ENCODE peak calls at places on chromosome 6, in ten cellular contexts. K is CD8-positive, alpha-beta T cell; R is osteocyte; E is astrocyte of the spinal cord; T is nephron progenitor cell; O is right atrium auricular region; Z is B cell; A is GM12865; W is fibroblast of villous mesenchyme; U is RWPE2. M is an unnamed sample.

GRCh38 chr6:157773248-157773773 is 49.7 kb upstream of the SNX9 start:
- DNase-seq in E (no peak), K (no peak), U (no peak), O (no peak), R (no peak), Z (no peak), T (no peak), A (no peak), W (no peak), M (no peak)

GRCh38 chr6:170289108-170289931 is 1.6 kb downstream of the DLL1 start:
- DNase-seq in U (no peak), W (no peak), A (no peak), K (no peak), O (no peak), T (peak), E (no peak), R (peak), Z (peak), M (no peak)

GRCh38 chr6:21874372-21874771 is 280.8 kb downstream of the SOX4 start:
- DNase-seq in A (no peak), E (no peak), K (no peak), R (no peak), U (no peak), T (no peak), O (no peak), Z (no peak), W (no peak), M (no peak)

GRCh38 chr6:104625536-104625935 is 234.2 kb downstream of the HACE1 start:
- DNase-seq in T (no peak), U (peak), E (peak), W (peak), A (no peak), O (no peak), K (no peak), R (peak), Z (no peak), M (no peak)

GRCh38 chr6:20608371-20608770 is 74.1 kb downstream of the CDKAL1 start:
- DNase-seq in E (no peak), A (no peak), U (no peak), Z (no peak), W (no peak), K (no peak), R (no peak), O (no peak), T (no peak), M (no peak)

GRCh38 chr6:53151676-53152075 is 3.0 kb upstream of the GCM1 start:
- DNase-seq in O (no peak), U (no peak), E (no peak), Z (no peak), W (peak), A (peak), K (no peak), T (no peak), R (no peak), M (no peak)

GRCh38 chr6:147201885-147202515 is 2.2 kb upstream of the STXBP5 start:
- DNase-seq in O (no peak), A (peak), W (peak), Z (no peak), U (no peak), R (no peak), E (peak), T (no peak), K (no peak), M (no peak)

GRCh38 chr6:31094389-31094881 is 17.9 kb downstream of the C6orf15 start:
- DNase-seq in K (peak), Z (peak), O (no peak), T (no peak), U (no peak), A (no peak), R (no peak), E (no peak), W (no peak), M (no peak)

GRCh38 chr6:36120979-36121706 is 9.2 kb upstream of the MAPK13 start:
- DNase-seq in O (peak), W (peak), Z (peak), A (peak), E (no peak), K (peak), T (no peak), U (no peak), R (no peak), M (no peak)
- TF ChIP-seq CTCF in O (no peak), W (no peak), Z (no peak), A (no peak), E (no peak), K (no peak), T (no peak), U (peak), R (no peak), M (no peak)

GRCh38 chr6:131368077-131368911 is 204.7 kb upstream of the ARG1 start:
- DNase-seq in T (no peak), U (no peak), A (peak), R (no peak), K (no peak), E (peak), Z (peak), W (no peak), O (no peak), M (no peak)
- TF ChIP-seq CTCF in T (no peak), U (no peak), A (no peak), R (no peak), K (no peak), E (no peak), Z (no peak), W (no peak), O (no peak), M (no peak)

GRCh38 chr6:77123527-77123926 is 339.8 kb downstream of the HTR1B start:
- DNase-seq in Z (no peak), U (no peak), W (no peak), A (no peak), O (no peak), T (no peak), E (no peak), R (no peak), K (no peak), M (no peak)

DNA sequence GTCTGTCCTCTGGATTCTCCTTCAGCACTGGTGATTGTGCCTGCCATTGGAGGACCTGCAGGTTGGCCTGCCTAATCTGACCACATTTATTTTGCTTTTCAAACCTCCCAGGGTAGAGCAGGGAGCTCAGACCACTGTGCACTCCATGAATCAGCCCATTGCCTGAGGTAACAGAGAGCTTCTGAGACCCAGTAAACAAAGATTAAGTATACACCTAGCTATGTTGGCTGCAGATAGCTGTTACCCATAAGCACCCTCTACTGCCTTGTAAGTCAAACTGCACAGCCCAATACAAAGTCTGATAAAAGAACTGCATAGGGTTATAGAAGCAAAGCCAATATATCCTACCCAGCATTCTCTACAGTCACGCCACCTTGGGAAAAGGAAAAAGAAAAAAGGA is 338.7 kb downstream of the HTR1B start:
- DNase-seq in R (no peak), W (peak), U (no peak), E (peak), O (no peak), T (no peak), Z (no peak), A (peak), K (no peak), M (no peak)
- TF ChIP-seq CTCF in R (no peak), W (peak), U (no peak), E (peak), O (no peak), T (no peak), Z (no peak), A (no peak), K (no peak), M (no peak)

GRCh38 chr6:73802366-73802765 is 106.4 kb downstream of the CD109 start:
- DNase-seq in O (no peak), Z (no peak), E (no peak), R (no peak), T (no peak), A (no peak), W (peak), K (no peak), U (no peak), M (no peak)
- TF ChIP-seq CTCF in O (no peak), Z (no peak), E (no peak), R (no peak), T (no peak), A (no peak), W (no peak), K (no peak), U (no peak), M (no peak)

GRCh38 chr6:77624468-77624867 is 28.4 kb upstream of the MEI4 start:
- DNase-seq in E (no peak), A (no peak), Z (no peak), W (no peak), T (no peak), O (no peak), R (no peak), U (no peak), K (no peak), M (no peak)

GRCh38 chr6:77619114-77619513 is 33.7 kb upstream of the MEI4 start:
- DNase-seq in K (no peak), A (no peak), U (no peak), E (no peak), R (no peak), O (no peak), W (no peak), Z (no peak), T (no peak), M (no peak)

GRCh38 chr6:77620290-77620882 is 32.5 kb upstream of the MEI4 start:
- DNase-seq in Z (no peak), O (no peak), A (peak), K (no peak), E (peak), T (peak), W (peak), R (no peak), U (no peak), M (no peak)
- TF ChIP-seq CTCF in Z (no peak), O (no peak), A (peak), K (no peak), E (peak), T (peak), W (peak), R (peak), U (peak), M (peak)

DNA sequence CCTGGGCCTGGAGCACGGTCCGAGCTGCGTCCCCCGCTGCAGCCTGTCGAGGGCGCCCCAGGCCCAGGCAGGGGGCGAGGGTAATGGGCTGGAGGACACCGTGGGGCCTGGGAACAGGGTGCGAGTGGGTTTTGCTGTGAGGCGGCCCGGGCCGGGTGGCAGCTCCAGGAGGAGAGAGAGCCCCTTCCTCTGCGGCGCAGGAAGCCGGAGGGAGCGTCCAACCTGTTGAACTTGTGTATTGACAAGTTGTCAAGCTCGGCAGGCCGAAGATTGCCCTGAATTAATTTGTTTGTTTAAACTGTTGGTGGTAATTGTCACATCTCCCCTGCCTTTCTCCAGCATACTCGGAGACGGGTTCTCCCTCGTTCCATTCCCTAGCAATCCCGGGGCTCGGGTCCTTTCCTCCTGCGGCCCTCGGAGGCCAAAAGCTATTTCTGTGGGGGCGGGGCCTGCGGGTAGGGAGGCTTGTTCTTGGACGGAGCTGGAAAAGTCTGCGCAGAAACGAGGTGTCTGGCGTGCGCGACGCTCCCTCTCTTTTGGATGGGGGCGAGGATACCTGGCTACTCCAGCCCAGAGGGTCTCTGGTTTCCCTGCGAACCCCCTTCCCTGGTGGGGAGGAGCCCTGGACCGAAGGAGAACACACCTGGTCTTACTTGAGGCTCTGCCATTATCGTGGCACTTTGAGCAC is 9.9 kb downstream of the NR2E1 start:
- DNase-seq in U (no peak), R (peak), E (no peak), Z (no peak), T (peak), A (no peak), K (no peak), W (no peak), O (no peak), M (no peak)
- TF ChIP-seq CTCF in U (no peak), R (peak), E (peak), Z (no peak), T (peak), A (peak), K (no peak), W (peak), O (no peak), M (peak)

GRCh38 chr6:166626177-166627038 is 643 bp downstream of the RPS6KA2 start:
- DNase-seq in Z (peak), E (peak), O (peak), U (no peak), W (peak), K (peak), R (no peak), T (peak), A (peak), M (no peak)
- TF ChIP-seq CTCF in Z (no peak), E (no peak), O (no peak), U (no peak), W (no peak), K (no peak), R (no peak), T (no peak), A (no peak), M (no peak)

GRCh38 chr6:41355952-41356351 is 20.5 kb downstream of the NCR2 start:
- DNase-seq in U (no peak), W (no peak), O (no peak), E (no peak), A (no peak), K (no peak), Z (no peak), T (no peak), R (peak), M (peak)

GRCh38 chr6:41358503-41358902 is 23.1 kb downstream of the NCR2 start:
- DNase-seq in A (no peak), W (no peak), Z (no peak), U (no peak), T (no peak), E (no peak), R (peak), K (no peak), O (no peak), M (peak)

GRCh38 chr6:41359617-41360313 is 24.4 kb downstream of the NCR2 start:
- DNase-seq in E (no peak), Z (no peak), K (no peak), T (no peak), A (no peak), U (no peak), W (no peak), O (no peak), R (peak), M (peak)

GRCh38 chr6:41360314-41360685 is 24.9 kb downstream of the NCR2 start:
- DNase-seq in U (no peak), W (no peak), T (no peak), R (peak), A (no peak), E (no peak), K (no peak), Z (no peak), O (no peak), M (no peak)

DNA sequence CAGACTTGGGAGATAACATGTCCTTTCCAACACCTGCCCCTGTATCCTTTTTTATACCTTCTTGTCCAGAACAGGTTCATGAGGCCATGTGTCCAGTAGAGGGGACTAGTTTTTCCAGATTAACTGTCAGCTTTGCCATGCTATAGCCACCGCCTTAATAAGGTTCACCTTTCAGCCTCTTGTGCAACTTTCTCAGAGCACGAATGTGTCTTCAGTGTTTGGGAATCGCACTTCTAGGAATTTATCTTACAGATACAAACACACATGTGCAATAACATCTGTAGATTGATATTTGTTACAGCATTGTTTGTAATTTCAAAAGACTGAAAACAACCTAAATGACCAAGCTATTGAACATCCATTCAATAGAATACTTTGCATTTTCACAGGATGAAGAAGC is 21.4 kb downstream of the NCR2 start:
- DNase-seq in A (no peak), T (no peak), Z (no peak), O (no peak), R (peak), W (no peak), K (no peak), E (no peak), U (no peak), M (no peak)
- TF ChIP-seq CTCF in A (no peak), T (no peak), Z (no peak), O (no peak), R (no peak), W (no peak), K (no peak), E (no peak), U (no peak), M (no peak)

GRCh38 chr6:44003345-44004061 is 123.7 kb downstream of the MRPL14 start:
- DNase-seq in U (no peak), Z (no peak), E (no peak), A (peak), O (no peak), T (no peak), K (no peak), R (no peak), W (no peak), M (no peak)

GRCh38 chr6:44005507-44005903 is 121.7 kb downstream of the MRPL14 start:
- DNase-seq in O (no peak), E (no peak), K (no peak), U (no peak), R (no peak), Z (no peak), A (no peak), T (no peak), W (no peak), M (no peak)

GRCh38 chr6:44004136-44004535 is 123.1 kb downstream of the MRPL14 start:
- DNase-seq in A (no peak), E (no peak), O (no peak), W (no peak), K (no peak), Z (no peak), U (no peak), R (no peak), T (no peak), M (no peak)

GRCh38 chr6:44006123-44006871 is 121.0 kb downstream of the MRPL14 start:
- DNase-seq in O (no peak), U (no peak), T (no peak), A (no peak), R (no peak), W (no peak), E (peak), K (no peak), Z (no peak), M (no peak)

GRCh38 chr6:44004625-44005506 is 122.4 kb downstream of the MRPL14 start:
- DNase-seq in E (no peak), R (no peak), T (no peak), U (no peak), Z (no peak), W (no peak), K (no peak), A (peak), O (no peak), M (no peak)
- TF ChIP-seq CTCF in E (peak), R (peak), T (no peak), U (peak), Z (no peak), W (peak), K (no peak), A (peak), O (no peak), M (peak)

DNA sequence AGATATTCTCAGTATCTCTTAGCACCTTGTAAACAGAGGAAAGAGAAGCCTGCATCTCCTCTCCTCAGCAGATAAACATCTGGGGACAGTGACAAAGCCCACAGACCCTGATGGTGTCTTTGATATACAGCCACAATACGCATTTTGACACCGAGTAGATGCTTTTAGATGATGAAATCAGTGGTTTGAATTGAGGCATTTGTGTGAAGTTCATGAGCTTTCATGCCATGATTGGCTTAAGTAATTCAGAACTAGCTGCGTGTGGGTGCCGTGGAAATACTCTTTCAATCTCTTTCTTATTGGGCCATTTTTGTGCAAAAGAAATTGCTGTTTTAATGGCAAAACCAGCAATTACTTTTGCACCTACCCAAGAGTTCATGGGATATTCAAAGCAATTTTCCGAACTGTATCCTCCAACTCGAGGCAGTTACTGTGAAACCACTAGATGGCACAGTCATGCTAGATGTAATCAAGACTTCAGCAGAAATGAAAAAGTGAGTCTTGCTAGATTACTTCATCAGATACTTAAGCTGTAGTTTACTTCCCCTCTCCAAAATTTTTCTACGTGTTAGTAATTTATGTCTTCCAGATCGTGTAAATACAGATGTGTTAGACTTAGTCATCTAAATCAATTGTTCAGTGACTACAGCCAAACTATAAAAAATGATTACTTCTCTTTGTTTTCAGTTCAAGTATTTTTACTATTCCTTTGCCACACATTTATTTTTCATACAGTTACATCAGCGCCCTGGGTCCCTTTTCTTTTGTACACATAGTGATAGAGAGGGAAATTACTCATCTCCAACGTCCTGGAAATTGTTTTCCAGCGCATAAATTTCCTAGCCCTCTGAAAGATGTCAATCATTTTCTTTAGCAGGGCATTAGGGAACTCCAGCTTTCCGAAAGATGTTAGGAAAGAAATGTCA is 49.4 kb downstream of the IYD start:
- DNase-seq in R (no peak), T (peak), U (no peak), Z (peak), K (no peak), W (peak), E (peak), A (peak), O (no peak), M (no peak)
- TF ChIP-seq CTCF in R (peak), T (peak), U (peak), Z (peak), K (peak), W (peak), E (peak), A (peak), O (peak), M (peak)